ENCODE peak calls at places on chromosomes 1 and 21, in six cellular contexts. One of them, this sample, is unnamed.

GRCh38 chr1:226064816-226065248 is 2.3 kb downstream of the H3-3A start:
- DNase-seq in lower leg skin: peak; percentile 61
- DNase-seq in keratinocyte: no peak
- DNase-seq in foreskin fibroblast: peak; percentile 39
- DNase-seq in mucosa of descending colon: no peak
- DNase-seq in RWPE1: peak; percentile 62
- DNase-seq in this sample: peak; percentile 82

GRCh38 chr1:219990782-219991510 is 55.4 kb downstream of the EPRS1 start:
- DNase-seq in lower leg skin: no peak
- DNase-seq in keratinocyte: no peak
- DNase-seq in foreskin fibroblast: peak; percentile 11
- DNase-seq in mucosa of descending colon: no peak
- DNase-seq in RWPE1: peak; percentile 38
- DNase-seq in this sample: peak; percentile 70

GRCh38 chr1:29504266-29504665 is 267.9 kb downstream of the PTPRU start:
- DNase-seq in lower leg skin: no peak
- DNase-seq in keratinocyte: no peak
- DNase-seq in foreskin fibroblast: no peak
- DNase-seq in mucosa of descending colon: no peak
- DNase-seq in RWPE1: no peak
- DNase-seq in this sample: peak; percentile 5

GRCh38 chr1:233790662-233791371 is 113.7 kb upstream of the SLC35F3 start:
- DNase-seq in lower leg skin: peak; percentile 16
- DNase-seq in keratinocyte: peak; percentile 17
- DNase-seq in foreskin fibroblast: peak; percentile 9
- DNase-seq in mucosa of descending colon: no peak
- DNase-seq in RWPE1: peak; percentile 87
- DNase-seq in this sample: peak; percentile 77

GRCh38 chr1:197970771-197971170 is 53.6 kb downstream of the LHX9 start:
- DNase-seq in lower leg skin: no peak
- DNase-seq in keratinocyte: no peak
- DNase-seq in foreskin fibroblast: no peak
- DNase-seq in mucosa of descending colon: no peak
- DNase-seq in RWPE1: no peak
- DNase-seq in this sample: no peak

GRCh38 chr1:116290920-116291465 is 82.1 kb upstream of the ATP1A1 start:
- DNase-seq in lower leg skin: no peak
- DNase-seq in keratinocyte: no peak
- DNase-seq in foreskin fibroblast: no peak
- DNase-seq in mucosa of descending colon: no peak
- DNase-seq in RWPE1: no peak
- DNase-seq in this sample: no peak

GRCh38 chr1:15584489-15585363 is at the start of gene AGMAT:
- DNase-seq in lower leg skin: no peak
- DNase-seq in keratinocyte: no peak
- DNase-seq in foreskin fibroblast: no peak
- DNase-seq in mucosa of descending colon: peak; percentile 80
- DNase-seq in RWPE1: no peak
- DNase-seq in this sample: peak; percentile 21

GRCh38 chr1:91742848-91743292 is 143.1 kb downstream of the TGFBR3 start:
- DNase-seq in lower leg skin: no peak
- DNase-seq in keratinocyte: no peak
- DNase-seq in foreskin fibroblast: no peak
- DNase-seq in mucosa of descending colon: no peak
- DNase-seq in RWPE1: no peak
- DNase-seq in this sample: peak; percentile 58

GRCh38 chr1:38539931-38540330 is 319.6 kb downstream of the RRAGC start:
- DNase-seq in lower leg skin: no peak
- DNase-seq in keratinocyte: no peak
- DNase-seq in foreskin fibroblast: no peak
- DNase-seq in mucosa of descending colon: no peak
- DNase-seq in RWPE1: no peak
- DNase-seq in this sample: no peak

GRCh38 chr1:219439376-219439775 is 173.5 kb downstream of the ZC3H11B start:
- DNase-seq in lower leg skin: no peak
- DNase-seq in keratinocyte: no peak
- DNase-seq in foreskin fibroblast: no peak
- DNase-seq in mucosa of descending colon: no peak
- DNase-seq in RWPE1: no peak
- DNase-seq in this sample: peak; percentile 35

GRCh38 chr1:7069888-7070287 is 284.6 kb downstream of the CAMTA1 start:
- DNase-seq in lower leg skin: no peak
- DNase-seq in keratinocyte: no peak
- DNase-seq in foreskin fibroblast: peak; percentile 14
- DNase-seq in mucosa of descending colon: no peak
- DNase-seq in RWPE1: no peak
- DNase-seq in this sample: peak; percentile 6

GRCh38 chr1:204959836-204960235 is 83.2 kb upstream of the CNTN2 start:
- DNase-seq in lower leg skin: no peak
- DNase-seq in keratinocyte: no peak
- DNase-seq in foreskin fibroblast: no peak
- DNase-seq in mucosa of descending colon: no peak
- DNase-seq in RWPE1: no peak
- DNase-seq in this sample: no peak

GRCh38 chr1:188594542-188595235 is 1765.9 kb downstream of the PLA2G4A start:
- DNase-seq in lower leg skin: no peak
- DNase-seq in keratinocyte: no peak
- DNase-seq in foreskin fibroblast: no peak
- DNase-seq in mucosa of descending colon: no peak
- DNase-seq in RWPE1: no peak
- DNase-seq in this sample: no peak

GRCh38 chr1:93159337-93159736 is 20.9 kb downstream of the TMED5 start:
- DNase-seq in lower leg skin: no peak
- DNase-seq in keratinocyte: no peak
- DNase-seq in foreskin fibroblast: no peak
- DNase-seq in mucosa of descending colon: no peak
- DNase-seq in RWPE1: no peak
- DNase-seq in this sample: no peak

GRCh38 chr1:86155807-86156561 is 588 bp downstream of the COL24A1 start:
- DNase-seq in lower leg skin: no peak
- DNase-seq in keratinocyte: no peak
- DNase-seq in foreskin fibroblast: peak; percentile 50
- DNase-seq in mucosa of descending colon: peak; percentile 27
- DNase-seq in RWPE1: no peak
- DNase-seq in this sample: peak; percentile 45

GRCh38 chr21:42844411-42845113 is 34.8 kb downstream of the WDR4 start:
- DNase-seq in lower leg skin: no peak
- DNase-seq in keratinocyte: no peak
- DNase-seq in foreskin fibroblast: no peak
- DNase-seq in mucosa of descending colon: peak; percentile 16
- DNase-seq in RWPE1: no peak
- DNase-seq in this sample: no peak

GRCh38 chr1:1000357-1001056 is 610 bp upstream of the HES4 start:
- DNase-seq in lower leg skin: peak; percentile 64
- DNase-seq in keratinocyte: no peak
- DNase-seq in foreskin fibroblast: peak; percentile 70
- DNase-seq in mucosa of descending colon: peak; percentile 83
- DNase-seq in RWPE1: peak; percentile 94
- DNase-seq in this sample: peak; percentile 90

GRCh38 chr1:999797-1000356 is at the start of gene HES4:
- DNase-seq in lower leg skin: peak; percentile 78
- DNase-seq in keratinocyte: no peak
- DNase-seq in foreskin fibroblast: peak; percentile 85
- DNase-seq in mucosa of descending colon: peak; percentile 90
- DNase-seq in RWPE1: peak; percentile 89
- DNase-seq in this sample: peak; percentile 95

GRCh38 chr1:998051-998821 is 1.7 kb downstream of the HES4 start:
- DNase-seq in lower leg skin: no peak
- DNase-seq in keratinocyte: no peak
- DNase-seq in foreskin fibroblast: no peak
- DNase-seq in mucosa of descending colon: peak; percentile 39
- DNase-seq in RWPE1: no peak
- DNase-seq in this sample: no peak

GRCh38 chr1:997728-998050 is 2.2 kb downstream of the HES4 start:
- DNase-seq in lower leg skin: no peak
- DNase-seq in keratinocyte: no peak
- DNase-seq in foreskin fibroblast: no peak
- DNase-seq in mucosa of descending colon: peak; percentile 33
- DNase-seq in RWPE1: no peak
- DNase-seq in this sample: no peak

GRCh38 chr1:998905-999796 is 746 bp downstream of the HES4 start:
- DNase-seq in lower leg skin: no peak
- DNase-seq in keratinocyte: no peak
- DNase-seq in foreskin fibroblast: no peak
- DNase-seq in mucosa of descending colon: peak; percentile 66
- DNase-seq in RWPE1: no peak
- DNase-seq in this sample: no peak
- TF ChIP-seq CTCF in lower leg skin: no peak
- TF ChIP-seq CTCF in keratinocyte: no peak
- TF ChIP-seq CTCF in foreskin fibroblast: no peak
- TF ChIP-seq CTCF in mucosa of descending colon: no peak
- TF ChIP-seq CTCF in RWPE1: no peak
- TF ChIP-seq CTCF in this sample: no peak

GRCh38 chr1:180248731-180249681 is 18.9 kb downstream of the LHX4 start:
- DNase-seq in lower leg skin: no peak
- DNase-seq in keratinocyte: no peak
- DNase-seq in foreskin fibroblast: no peak
- DNase-seq in mucosa of descending colon: no peak
- DNase-seq in RWPE1: no peak
- DNase-seq in this sample: no peak
- TF ChIP-seq CTCF in lower leg skin: no peak
- TF ChIP-seq CTCF in keratinocyte: no peak
- TF ChIP-seq CTCF in foreskin fibroblast: no peak
- TF ChIP-seq CTCF in mucosa of descending colon: no peak
- TF ChIP-seq CTCF in RWPE1: no peak
- TF ChIP-seq CTCF in this sample: no peak

GRCh38 chr1:192808588-192809285 is at the start of gene RGS2:
- DNase-seq in lower leg skin: peak; percentile 85
- DNase-seq in keratinocyte: no peak
- DNase-seq in foreskin fibroblast: peak; percentile 89
- DNase-seq in mucosa of descending colon: peak; percentile 93
- DNase-seq in RWPE1: peak; percentile 96
- DNase-seq in this sample: peak; percentile 97
- TF ChIP-seq CTCF in lower leg skin: no peak
- TF ChIP-seq CTCF in keratinocyte: no peak
- TF ChIP-seq CTCF in foreskin fibroblast: no peak
- TF ChIP-seq CTCF in mucosa of descending colon: no peak
- TF ChIP-seq CTCF in RWPE1: no peak
- TF ChIP-seq CTCF in this sample: no peak

GRCh38 chr1:217717959-217718358 is 86.8 kb downstream of the SPATA17 start:
- DNase-seq in lower leg skin: no peak
- DNase-seq in keratinocyte: no peak
- DNase-seq in foreskin fibroblast: no peak
- DNase-seq in mucosa of descending colon: no peak
- DNase-seq in RWPE1: no peak
- DNase-seq in this sample: no peak
- TF ChIP-seq CTCF in lower leg skin: no peak
- TF ChIP-seq CTCF in keratinocyte: no peak
- TF ChIP-seq CTCF in foreskin fibroblast: no peak
- TF ChIP-seq CTCF in mucosa of descending colon: no peak
- TF ChIP-seq CTCF in RWPE1: no peak
- TF ChIP-seq CTCF in this sample: no peak

DNA sequence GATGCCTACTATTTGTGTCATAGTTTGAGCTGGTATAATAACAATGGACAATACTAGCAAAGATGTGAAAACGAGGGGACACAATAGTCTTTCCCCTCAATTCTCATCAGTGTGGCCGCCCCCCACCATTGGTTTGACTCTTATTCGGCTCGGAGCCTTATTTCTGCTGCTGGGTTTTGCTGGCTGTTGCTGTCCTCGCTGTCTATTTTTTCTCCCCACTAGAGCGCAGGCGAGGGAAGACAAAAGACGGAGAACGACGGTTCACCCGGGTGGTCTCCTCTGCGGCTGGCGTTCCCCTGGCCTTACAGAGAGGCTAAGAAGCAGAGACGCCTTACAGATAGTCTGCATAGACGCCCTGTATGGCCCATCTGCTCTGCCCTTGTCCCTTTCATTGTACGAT is 19.4 kb downstream of the CLIC6 start:
- DNase-seq in lower leg skin: no peak
- DNase-seq in keratinocyte: no peak
- DNase-seq in foreskin fibroblast: no peak
- DNase-seq in mucosa of descending colon: no peak
- DNase-seq in RWPE1: no peak
- DNase-seq in this sample: no peak
- TF ChIP-seq CTCF in lower leg skin: no peak
- TF ChIP-seq CTCF in keratinocyte: peak; percentile 59
- TF ChIP-seq CTCF in foreskin fibroblast: peak; percentile 44
- TF ChIP-seq CTCF in mucosa of descending colon: no peak
- TF ChIP-seq CTCF in RWPE1: peak; percentile 72
- TF ChIP-seq CTCF in this sample: no peak

DNA sequence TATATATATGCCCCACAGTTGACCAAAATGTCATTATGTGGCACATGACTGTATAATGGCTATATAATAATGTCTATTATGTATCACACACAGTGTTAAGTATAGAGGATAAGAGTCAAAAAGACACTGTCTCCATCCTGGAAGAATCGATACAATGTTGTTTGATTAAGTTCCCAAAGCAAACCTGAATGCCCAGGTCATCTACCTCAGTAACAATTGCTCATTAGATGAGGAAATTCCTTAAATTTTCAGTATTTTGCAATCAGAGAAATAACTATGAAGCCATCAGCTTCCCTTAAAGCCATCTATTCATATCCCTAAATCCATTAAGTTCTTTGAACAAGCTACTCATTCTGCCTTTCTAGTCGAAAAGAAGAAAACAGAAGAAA is 10.0 kb downstream of the FOXJ3 start:
- DNase-seq in lower leg skin: no peak
- DNase-seq in keratinocyte: no peak
- DNase-seq in foreskin fibroblast: no peak
- DNase-seq in mucosa of descending colon: no peak
- DNase-seq in RWPE1: no peak
- DNase-seq in this sample: no peak
- TF ChIP-seq CTCF in lower leg skin: no peak
- TF ChIP-seq CTCF in keratinocyte: no peak
- TF ChIP-seq CTCF in foreskin fibroblast: no peak
- TF ChIP-seq CTCF in mucosa of descending colon: no peak
- TF ChIP-seq CTCF in RWPE1: no peak
- TF ChIP-seq CTCF in this sample: no peak

DNA sequence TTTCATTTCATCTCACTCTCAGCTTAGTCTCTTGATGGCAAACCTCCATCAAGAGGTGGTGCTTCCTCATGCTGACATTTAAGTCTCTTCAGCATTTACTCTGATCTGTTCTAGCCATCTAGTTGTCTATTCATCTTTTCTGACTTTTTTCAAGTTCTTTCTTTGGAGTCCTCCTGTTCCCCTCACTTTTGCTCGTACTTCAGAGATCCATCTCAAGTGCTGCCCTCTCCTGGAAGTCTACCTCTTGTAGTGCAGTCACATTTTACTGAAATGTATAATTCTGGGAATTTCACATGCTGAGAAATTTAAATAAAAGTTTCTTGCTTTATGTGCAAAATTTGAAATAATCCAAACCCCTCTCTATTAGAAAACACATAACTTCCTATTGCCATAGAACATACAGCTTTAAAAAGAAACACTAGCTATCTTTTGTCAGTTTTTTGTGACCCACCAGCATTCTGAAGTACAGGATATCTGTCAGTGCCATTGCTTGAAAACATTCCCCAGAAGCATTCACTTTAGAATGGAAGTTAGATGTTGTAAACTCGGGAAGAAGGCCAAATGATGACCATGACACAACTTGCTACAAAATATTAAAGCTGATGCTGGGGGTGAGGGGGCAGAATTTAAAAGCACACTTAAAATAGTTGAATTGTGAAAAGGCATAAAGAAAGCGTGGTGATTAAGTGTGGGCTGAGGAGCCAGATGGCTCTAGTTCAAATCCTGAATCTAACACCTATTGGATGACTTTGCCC is 21.9 kb downstream of the RLF start:
- DNase-seq in lower leg skin: no peak
- DNase-seq in keratinocyte: no peak
- DNase-seq in foreskin fibroblast: no peak
- DNase-seq in mucosa of descending colon: no peak
- DNase-seq in RWPE1: no peak
- DNase-seq in this sample: peak; percentile 73
- TF ChIP-seq CTCF in lower leg skin: no peak
- TF ChIP-seq CTCF in keratinocyte: peak; percentile 29
- TF ChIP-seq CTCF in foreskin fibroblast: peak; percentile 51
- TF ChIP-seq CTCF in mucosa of descending colon: no peak
- TF ChIP-seq CTCF in RWPE1: no peak
- TF ChIP-seq CTCF in this sample: peak; percentile 73

GRCh38 chr1:24526940-24527542 is 24.4 kb downstream of the RCAN3 start:
- DNase-seq in lower leg skin: no peak
- DNase-seq in keratinocyte: no peak
- DNase-seq in foreskin fibroblast: no peak
- DNase-seq in mucosa of descending colon: no peak
- DNase-seq in RWPE1: no peak
- DNase-seq in this sample: peak; percentile 54
- TF ChIP-seq CTCF in lower leg skin: no peak
- TF ChIP-seq CTCF in keratinocyte: peak; percentile 46
- TF ChIP-seq CTCF in foreskin fibroblast: peak; percentile 58
- TF ChIP-seq CTCF in mucosa of descending colon: peak; percentile 29
- TF ChIP-seq CTCF in RWPE1: peak; percentile 14
- TF ChIP-seq CTCF in this sample: peak; percentile 75